ENCODE peak calls at places on chromosomes 1 and 21, in seven cellular contexts. E, I, U, O, B, R and Y are unnamed samples.

GRCh38 chr1:225754940-225755635 is 22.5 kb upstream of the SRP9 start:
- DNase-seq in E (no peak), I (peak; percentile 81), U (no peak), O (no peak), B (peak; percentile 74), R (peak; percentile 66), Y (peak; percentile 51)

GRCh38 chr1:94538243-94538827 is 3.2 kb downstream of the F3 start:
- DNase-seq in E (no peak), I (no peak), U (no peak), O (no peak), B (no peak), R (no peak), Y (no peak)

GRCh38 chr1:183918589-183918988 is 113.7 kb downstream of the RGL1 start:
- DNase-seq in E (no peak), I (no peak), U (no peak), O (no peak), B (no peak), R (no peak), Y (no peak)

GRCh38 chr1:206606867-206607266 is 5.4 kb downstream of the EIF2D start:
- DNase-seq in E (no peak), I (peak; percentile 84), U (no peak), O (peak; percentile 78), B (peak; percentile 29), R (no peak), Y (peak; percentile 56)

GRCh38 chr1:162885265-162885664 is 24.3 kb upstream of the CCDC190 start:
- DNase-seq in E (no peak), I (no peak), U (no peak), O (no peak), B (no peak), R (no peak), Y (no peak)

GRCh38 chr1:3236361-3236760 is 167.4 kb downstream of the PRDM16 start:
- DNase-seq in E (no peak), I (no peak), U (no peak), O (no peak), B (no peak), R (no peak), Y (no peak)

GRCh38 chr21:43937898-43938309 is 72.9 kb downstream of the AGPAT3 start:
- DNase-seq in E (no peak), I (no peak), U (no peak), O (no peak), B (no peak), R (no peak), Y (no peak)

GRCh38 chr1:15760520-15761211 is 2.1 kb downstream of the FBLIM1 start:
- DNase-seq in E (no peak), I (peak; percentile 76), U (no peak), O (peak; percentile 38), B (peak; percentile 90), R (peak; percentile 41), Y (no peak)

GRCh38 chr21:33217168-33217567 is 12.6 kb upstream of the IFNAR2 start:
- DNase-seq in E (no peak), I (no peak), U (no peak), O (no peak), B (no peak), R (no peak), Y (no peak)

GRCh38 chr1:244211559-244211944 is 160.5 kb downstream of the ZBTB18 start:
- DNase-seq in E (no peak), I (peak; percentile 70), U (no peak), O (no peak), B (no peak), R (no peak), Y (no peak)

GRCh38 chr21:16842716-16843115 is 670.1 kb upstream of the CXADR start:
- DNase-seq in E (no peak), I (no peak), U (no peak), O (no peak), B (peak; percentile 13), R (no peak), Y (no peak)

GRCh38 chr1:149934326-149934725 is 2.4 kb downstream of the MTMR11 start:
- DNase-seq in E (no peak), I (no peak), U (no peak), O (no peak), B (no peak), R (no peak), Y (no peak)